ENCODE peak calls at places on chromosomes 6 and 20, in ten cellular contexts. W is PC-3, U is cardiac muscle cell, P is endothelial cell of umbilical vein, N is uterus, J is fibroblast of lung, G is right lobe of liver, Y is tibial nerve, E is right atrium auricular region, Q is pancreas. T is an unnamed sample.
A peak's percentile ranks its signal among the peaks of the same experiment; 100 is the strongest.

GRCh38 chr20:61486198-61486597 is 234.1 kb downstream of the CDH4 start:
- DNase-seq in W (no peak), U (no peak), P (no peak), N (no peak), J (no peak), G (no peak), Y (no peak), E (no peak), Q (no peak), T (no peak)

GRCh38 chr6:2855061-2855519 is 13.4 kb upstream of the SERPINB1 start:
- DNase-seq in W (no peak), U (no peak), P (peak; percentile 90), N (no peak), J (no peak), G (no peak), Y (no peak), E (no peak), Q (no peak), T (no peak)

GRCh38 chr20:3311623-3312022 is 72.6 kb upstream of the SLC4A11 start:
- DNase-seq in W (no peak), U (no peak), P (no peak), N (no peak), J (no peak), G (no peak), Y (no peak), E (no peak), Q (no peak), T (peak; percentile 20)

GRCh38 chr20:31485450-31486339 is 10.6 kb downstream of the REM1 start:
- DNase-seq in W (no peak), U (no peak), P (peak; percentile 70), N (peak; percentile 73), J (peak; percentile 75), G (peak; percentile 63), Y (peak; percentile 36), E (peak; percentile 84), Q (peak; percentile 49), T (peak; percentile 76)

GRCh38 chr6:33433001-33433559 is 13.2 kb downstream of the SYNGAP1 start:
- DNase-seq in W (no peak), U (no peak), P (no peak), N (no peak), J (no peak), G (no peak), Y (no peak), E (no peak), Q (no peak), T (no peak)

GRCh38 chr20:16803965-16804792 is 56.0 kb downstream of the OTOR start:
- DNase-seq in W (peak; percentile 77), U (peak; percentile 71), P (peak; percentile 54), N (no peak), J (peak; percentile 33), G (peak; percentile 54), Y (peak; percentile 48), E (no peak), Q (peak; percentile 20), T (peak; percentile 17)

GRCh38 chr6:87277123-87277522 is 45.3 kb upstream of the SMIM8 start:
- DNase-seq in W (peak; percentile 57), U (peak; percentile 10), P (peak; percentile 23), N (no peak), J (peak; percentile 11), G (no peak), Y (no peak), E (no peak), Q (no peak), T (no peak)

GRCh38 chr6:134873500-134874388 is 76.2 kb downstream of the ALDH8A1 start:
- DNase-seq in W (no peak), U (no peak), P (no peak), N (no peak), J (no peak), G (peak; percentile 41), Y (no peak), E (no peak), Q (no peak), T (no peak)

GRCh38 chr6:29730575-29731126 is 7.4 kb downstream of the HLA-F start:
- DNase-seq in W (no peak), U (no peak), P (no peak), N (no peak), J (no peak), G (no peak), Y (no peak), E (no peak), Q (no peak), T (no peak)

GRCh38 chr20:48406462-48407235 is 421.1 kb downstream of the PREX1 start:
- DNase-seq in W (no peak), U (no peak), P (no peak), N (no peak), J (peak; percentile 34), G (no peak), Y (no peak), E (no peak), Q (no peak), T (no peak)

GRCh38 chr6:157547112-157547511 is 166.1 kb downstream of the ZDHHC14 start:
- DNase-seq in W (no peak), U (no peak), P (no peak), N (no peak), J (no peak), G (no peak), Y (no peak), E (no peak), Q (no peak), T (no peak)

GRCh38 chr6:69974193-69974592 is 107.8 kb downstream of the COL19A1 start:
- DNase-seq in W (no peak), U (peak; percentile 76), P (no peak), N (no peak), J (peak; percentile 26), G (no peak), Y (no peak), E (no peak), Q (no peak), T (no peak)

GRCh38 chr20:17680128-17680835 is 1.8 kb downstream of the RRBP1 start:
- DNase-seq in W (peak; percentile 80), U (peak; percentile 26), P (peak; percentile 46), N (peak; percentile 63), J (peak; percentile 61), G (peak; percentile 81), Y (no peak), E (peak; percentile 78), Q (peak; percentile 64), T (peak; percentile 43)

DNA sequence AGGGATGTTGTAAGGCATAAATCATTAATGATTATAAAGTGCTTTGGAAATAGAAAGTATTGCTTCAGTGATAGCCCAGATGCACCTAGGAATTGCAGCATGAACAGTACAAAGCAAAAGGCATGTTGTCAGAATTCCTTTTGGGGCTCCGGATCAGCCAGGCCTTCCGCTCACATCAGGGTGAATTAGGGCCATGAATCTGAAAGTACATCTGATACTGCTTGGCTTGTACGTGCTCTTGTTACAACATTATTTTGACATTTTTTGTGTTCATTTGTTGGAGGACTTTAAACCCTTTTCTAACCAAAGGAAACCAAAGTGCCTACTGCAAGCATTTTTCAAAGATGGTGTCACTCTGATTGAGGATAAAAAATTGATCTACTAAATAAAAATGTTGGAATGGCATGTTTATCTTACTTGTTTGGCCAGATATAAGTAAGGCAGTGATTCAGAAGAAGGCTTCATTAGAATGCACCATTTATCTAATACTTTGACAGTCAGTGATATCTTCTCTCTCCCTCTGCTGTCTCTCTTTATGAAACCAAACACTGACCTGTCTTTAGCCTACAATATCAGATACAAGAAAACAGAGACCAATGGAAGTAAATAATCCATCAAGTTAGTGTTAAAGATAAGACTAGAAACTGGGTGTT is 1005.7 kb upstream of the FLRT3 start:
- DNase-seq in W (no peak), U (no peak), P (no peak), N (no peak), J (peak; percentile 1), G (peak; percentile 23), Y (no peak), E (no peak), Q (no peak), T (no peak)
- H3K27ac ChIP-seq in W (no peak overlapping the region), U (no peak overlapping the region), P (no peak overlapping the region), N (no peak overlapping the region), J (no peak overlapping the region), G (no peak overlapping the region), Y (no peak overlapping the region), E (no peak overlapping the region), Q (no peak overlapping the region), T (no peak overlapping the region)

DNA sequence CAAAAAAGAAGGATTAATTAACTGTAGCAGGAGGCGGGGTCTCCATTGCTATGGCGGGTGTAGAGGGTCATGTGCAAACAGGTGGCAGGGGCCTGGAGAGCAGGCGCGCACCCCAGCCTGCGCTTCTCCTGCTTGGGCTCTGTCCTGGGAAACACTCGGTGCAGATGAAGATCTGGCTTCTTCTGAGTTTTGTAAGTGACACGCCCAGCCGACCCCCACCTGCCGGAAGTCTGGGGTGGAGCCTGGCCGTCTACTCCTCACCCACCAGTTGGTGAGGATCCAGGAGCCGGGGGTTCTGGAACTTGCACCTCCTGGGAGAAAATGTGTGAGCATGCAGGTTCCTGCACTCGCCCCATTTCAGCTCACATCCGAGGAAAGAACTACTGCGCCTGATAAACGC is 19.3 kb downstream of the PMEPA1 start:
- DNase-seq in W (no peak), U (no peak), P (no peak), N (no peak), J (no peak), G (no peak), Y (no peak), E (no peak), Q (no peak), T (no peak)
- H3K27ac ChIP-seq in W (no peak overlapping the region), U (no peak overlapping the region), P (no peak overlapping the region), N (no peak overlapping the region), J (no peak overlapping the region), G (no peak overlapping the region), Y (no peak overlapping the region), E (no peak overlapping the region), Q (no peak overlapping the region), T (no peak overlapping the region)

GRCh38 chr20:18853216-18853615 is 39.6 kb downstream of the SCP2D1 start:
- DNase-seq in W (no peak), U (no peak), P (no peak), N (no peak), J (no peak), G (no peak), Y (no peak), E (no peak), Q (no peak), T (no peak)

GRCh38 chr20:18857640-18858039 is 44.1 kb downstream of the SCP2D1 start:
- DNase-seq in W (peak; percentile 45), U (no peak), P (no peak), N (no peak), J (peak; percentile 3), G (no peak), Y (no peak), E (no peak), Q (no peak), T (no peak)

GRCh38 chr20:18853946-18854646 is 40.5 kb downstream of the SCP2D1 start:
- DNase-seq in W (no peak), U (no peak), P (no peak), N (no peak), J (no peak), G (no peak), Y (no peak), E (no peak), Q (no peak), T (no peak)

GRCh38 chr20:18852318-18852717 is 38.7 kb downstream of the SCP2D1 start:
- DNase-seq in W (no peak), U (no peak), P (no peak), N (no peak), J (no peak), G (no peak), Y (no peak), E (no peak), Q (no peak), T (no peak)

GRCh38 chr20:18856873-18857272 is 43.3 kb downstream of the SCP2D1 start:
- DNase-seq in W (no peak), U (no peak), P (no peak), N (no peak), J (no peak), G (no peak), Y (no peak), E (no peak), Q (no peak), T (no peak)
- H3K27ac ChIP-seq in W (no peak overlapping the region), U (no peak overlapping the region), P (no peak overlapping the region), N (no peak overlapping the region), J (no peak overlapping the region), G (no peak overlapping the region), Y (no peak overlapping the region), E (no peak overlapping the region), Q (no peak overlapping the region), T (no peak overlapping the region)

GRCh38 chr6:53043626-53044025 is 21.6 kb upstream of the FBXO9 start:
- DNase-seq in W (peak; percentile 74), U (no peak), P (no peak), N (no peak), J (peak; percentile 86), G (no peak), Y (no peak), E (no peak), Q (no peak), T (no peak)
- H3K27ac ChIP-seq in W (peak overlapping the region; percentile 54), U (peak overlapping the region; percentile 66), P (no peak overlapping the region), N (no peak overlapping the region), J (peak overlapping the region; percentile 78), G (no peak overlapping the region), Y (no peak overlapping the region), E (peak overlapping the region; percentile 50), Q (no peak overlapping the region), T (peak overlapping the region; percentile 70)

T was measured in left ventricle myocardium inferior.